ENCODE peak calls at places on chromosomes 11 and 22, in nine cellular contexts. X, O, G, I, P, M, Q, A and C are unnamed samples.

GRCh38 chr11:83008581-83008923 is 63.1 kb downstream of the RAB30 start:
- DNase-seq in X (no peak), O (no peak), G (no peak), I (no peak), P (no peak), M (no peak), Q (no peak), A (no peak), C (no peak)

GRCh38 chr11:75577198-75577597 is 15.1 kb downstream of the SERPINH1 start:
- DNase-seq in X (no peak), O (peak), G (no peak), I (no peak), P (no peak), M (no peak), Q (no peak), A (peak), C (no peak)

GRCh38 chr11:131375936-131376335 is 5.5 kb downstream of the NTM start:
- DNase-seq in X (no peak), O (no peak), G (no peak), I (no peak), P (no peak), M (no peak), Q (no peak), A (no peak), C (no peak)

GRCh38 chr11:91691872-91692271 is 532.7 kb upstream of the FAT3 start:
- DNase-seq in X (no peak), O (no peak), G (no peak), I (no peak), P (no peak), M (no peak), Q (no peak), A (no peak), C (no peak)

GRCh38 chr22:25097006-25097405 is 102.7 kb upstream of the CRYBB3 start:
- DNase-seq in X (no peak), O (no peak), G (no peak), I (no peak), P (no peak), M (no peak), Q (no peak), A (no peak), C (no peak)

GRCh38 chr22:45233827-45234226 is 6.9 kb downstream of the KIAA0930 start:
- DNase-seq in X (no peak), O (no peak), G (no peak), I (no peak), P (no peak), M (no peak), Q (no peak), A (no peak), C (no peak)

GRCh38 chr11:9914064-9914463 is 250.2 kb downstream of the SWAP70 start:
- DNase-seq in X (no peak), O (no peak), G (no peak), I (no peak), P (no peak), M (no peak), Q (no peak), A (no peak), C (no peak)

GRCh38 chr22:45831394-45831793 is 145.6 kb downstream of the WNT7B start:
- DNase-seq in X (peak), O (no peak), G (no peak), I (no peak), P (no peak), M (peak), Q (no peak), A (no peak), C (no peak)

GRCh38 chr22:19120829-19121630 is 1.2 kb downstream of the DGCR2 start:
- DNase-seq in X (peak), O (no peak), G (no peak), I (no peak), P (no peak), M (no peak), Q (no peak), A (no peak), C (no peak)

GRCh38 chr22:19705181-19705934 is 8.9 kb upstream of the SEPTIN5 start:
- DNase-seq in X (no peak), O (no peak), G (no peak), I (no peak), P (no peak), M (no peak), Q (no peak), A (no peak), C (no peak)

GRCh38 chr11:125201525-125202121 is 37.1 kb downstream of the PKNOX2 start:
- DNase-seq in X (no peak), O (no peak), G (no peak), I (no peak), P (no peak), M (no peak), Q (peak), A (no peak), C (no peak)

GRCh38 chr11:79437981-79438630 is 2.7 kb downstream of the TENM4 start:
- DNase-seq in X (no peak), O (no peak), G (no peak), I (peak), P (no peak), M (no peak), Q (no peak), A (no peak), C (no peak)

GRCh38 chr11:24234822-24235508 is 261.9 kb upstream of the LUZP2 start:
- DNase-seq in X (no peak), O (no peak), G (no peak), I (no peak), P (no peak), M (no peak), Q (no peak), A (no peak), C (no peak)

GRCh38 chr11:7444582-7444981 is 40.7 kb upstream of the OLFML1 start:
- DNase-seq in X (no peak), O (no peak), G (no peak), I (no peak), P (no peak), M (peak), Q (peak), A (no peak), C (no peak)

GRCh38 chr11:8777907-8778767 is 95.5 kb downstream of the RPL27A start:
- DNase-seq in X (no peak), O (no peak), G (peak), I (no peak), P (no peak), M (no peak), Q (peak), A (no peak), C (no peak)

GRCh38 chr22:24157783-24158170 is 23.5 kb upstream of the SUSD2 start:
- DNase-seq in X (no peak), O (no peak), G (no peak), I (no peak), P (no peak), M (no peak), Q (no peak), A (no peak), C (no peak)

GRCh38 chr11:7319501-7319900 is 67.8 kb downstream of the SYT9 start:
- DNase-seq in X (no peak), O (no peak), G (no peak), I (no peak), P (no peak), M (no peak), Q (no peak), A (no peak), C (no peak)

GRCh38 chr11:15148181-15148580 is 33.5 kb downstream of the INSC start:
- DNase-seq in X (no peak), O (no peak), G (no peak), I (no peak), P (no peak), M (no peak), Q (no peak), A (no peak), C (no peak)

GRCh38 chr11:33598426-33599069 is 102.1 kb downstream of the C11orf91 start:
- DNase-seq in X (no peak), O (no peak), G (peak), I (no peak), P (no peak), M (no peak), Q (peak), A (no peak), C (no peak)

GRCh38 chr22:27984001-27984695 is 65.1 kb upstream of the PITPNB start:
- DNase-seq in X (no peak), O (no peak), G (no peak), I (no peak), P (no peak), M (no peak), Q (no peak), A (no peak), C (no peak)

GRCh38 chr22:44219101-44219870 is 38.6 kb downstream of the PARVG start:
- DNase-seq in X (no peak), O (no peak), G (no peak), I (no peak), P (no peak), M (no peak), Q (no peak), A (no peak), C (no peak)

GRCh38 chr11:67024410-67024809 is 1.5 kb downstream of the SYT12 start:
- DNase-seq in X (no peak), O (peak), G (no peak), I (no peak), P (no peak), M (no peak), Q (no peak), A (peak), C (peak)

GRCh38 chr11:129709801-129710398 is 105.7 kb upstream of the TMEM45B start:
- DNase-seq in X (no peak), O (no peak), G (no peak), I (peak), P (no peak), M (no peak), Q (no peak), A (no peak), C (no peak)

GRCh38 chr11:33701831-33702230 is 1.2 kb upstream of the C11orf91 start:
- DNase-seq in X (no peak), O (no peak), G (no peak), I (peak), P (no peak), M (peak), Q (no peak), A (no peak), C (no peak)

GRCh38 chr11:8025816-8026215 is 38.7 kb downstream of the EIF3F start:
- DNase-seq in X (no peak), O (no peak), G (no peak), I (no peak), P (no peak), M (peak), Q (no peak), A (no peak), C (no peak)